ENCODE peak calls at places on chromosomes 11 and 22, in nine cellular contexts. I is hepatocyte; Z is lower lobe of right lung; M is small intestine; O is stomach; U is esophagus squamous epithelium; H is naive thymus-derived CD4-positive, alpha-beta T cell; R is H9; P is GM23248. Y is an unnamed sample.
A peak's percentile ranks its signal among the peaks of the same experiment; 100 is the strongest.

GRCh38 chr11:70421123-70421522 is 22.8 kb downstream of the CTTN start:
- DNase-seq in M (no peak), Z (no peak), P (no peak), O (no peak), H (no peak), U (no peak), I (no peak), R (no peak), Y (no peak)

GRCh38 chr22:44669725-44670027 is 32.3 kb upstream of the PRR5 start:
- DNase-seq in I (no peak), P (peak; percentile 71), R (peak; percentile 62), U (no peak), M (no peak), O (no peak), Z (no peak), H (no peak), Y (peak; percentile 38)

GRCh38 chr11:76684470-76684869 is 13.9 kb upstream of the LRRC32 start:
- DNase-seq in R (no peak), P (no peak), U (no peak), I (no peak), O (no peak), Z (no peak), H (no peak), M (no peak), Y (no peak)

GRCh38 chr22:50274311-50274710 is 4.1 kb upstream of the MAPK11 start:
- DNase-seq in Z (no peak), R (no peak), M (peak; percentile 53), H (peak; percentile 31), P (peak; percentile 71), I (peak; percentile 79), U (no peak), O (peak; percentile 66), Y (no peak)

GRCh38 chr11:132886335-132886734 is 646.0 kb downstream of the OPCML start:
- DNase-seq in R (no peak), Z (no peak), M (no peak), O (no peak), P (peak; percentile 80), I (no peak), H (no peak), U (no peak), Y (no peak)

GRCh38 chr11:43419460-43419859 is 60.7 kb downstream of the TTC17 start:
- DNase-seq in P (peak; percentile 59), O (peak; percentile 41), I (peak; percentile 68), R (no peak), M (peak; percentile 66), H (peak; percentile 9), Z (no peak), U (no peak), Y (no peak)

GRCh38 chr11:92941676-92942571 is 27.5 kb upstream of the MTNR1B start:
- DNase-seq in I (peak; percentile 50), Z (no peak), H (no peak), O (no peak), U (no peak), M (peak; percentile 29), P (peak; percentile 63), R (no peak), Y (no peak)

GRCh38 chr11:119422505-119423416 is at the start of gene THY1:
- DNase-seq in H (no peak), M (no peak), O (no peak), P (peak; percentile 77), U (no peak), I (peak; percentile 36), Z (no peak), R (peak; percentile 90), Y (peak; percentile 87)

GRCh38 chr11:111502611-111503010 is 9.6 kb downstream of the BTG4 start:
- DNase-seq in M (no peak), Z (no peak), R (no peak), O (no peak), P (no peak), I (no peak), H (no peak), U (no peak), Y (no peak)

GRCh38 chr22:27754247-27754887 is 47.2 kb downstream of the MN1 start:
- DNase-seq in M (no peak), Z (peak; percentile 46), P (peak; percentile 65), H (no peak), I (no peak), U (no peak), R (no peak), O (no peak), Y (no peak)

GRCh38 chr22:46708766-46709330 is 29.2 kb downstream of the CERK start:
- DNase-seq in R (no peak), O (no peak), U (no peak), P (no peak), I (no peak), M (no peak), Z (peak; percentile 35), H (no peak), Y (no peak)

GRCh38 chr22:46706060-46706459 is 32.0 kb downstream of the CERK start:
- DNase-seq in M (no peak), I (no peak), H (no peak), U (no peak), Z (no peak), P (no peak), R (no peak), O (no peak), Y (no peak)

GRCh38 chr22:46707305-46707704 is 30.7 kb downstream of the CERK start:
- DNase-seq in U (no peak), O (no peak), P (no peak), I (no peak), Z (no peak), M (no peak), H (no peak), R (no peak), Y (no peak)

GRCh38 chr22:46710842-46711241 is 27.2 kb downstream of the CERK start:
- DNase-seq in I (no peak), R (no peak), Z (no peak), H (no peak), P (no peak), O (no peak), U (no peak), M (no peak), Y (no peak)

DNA sequence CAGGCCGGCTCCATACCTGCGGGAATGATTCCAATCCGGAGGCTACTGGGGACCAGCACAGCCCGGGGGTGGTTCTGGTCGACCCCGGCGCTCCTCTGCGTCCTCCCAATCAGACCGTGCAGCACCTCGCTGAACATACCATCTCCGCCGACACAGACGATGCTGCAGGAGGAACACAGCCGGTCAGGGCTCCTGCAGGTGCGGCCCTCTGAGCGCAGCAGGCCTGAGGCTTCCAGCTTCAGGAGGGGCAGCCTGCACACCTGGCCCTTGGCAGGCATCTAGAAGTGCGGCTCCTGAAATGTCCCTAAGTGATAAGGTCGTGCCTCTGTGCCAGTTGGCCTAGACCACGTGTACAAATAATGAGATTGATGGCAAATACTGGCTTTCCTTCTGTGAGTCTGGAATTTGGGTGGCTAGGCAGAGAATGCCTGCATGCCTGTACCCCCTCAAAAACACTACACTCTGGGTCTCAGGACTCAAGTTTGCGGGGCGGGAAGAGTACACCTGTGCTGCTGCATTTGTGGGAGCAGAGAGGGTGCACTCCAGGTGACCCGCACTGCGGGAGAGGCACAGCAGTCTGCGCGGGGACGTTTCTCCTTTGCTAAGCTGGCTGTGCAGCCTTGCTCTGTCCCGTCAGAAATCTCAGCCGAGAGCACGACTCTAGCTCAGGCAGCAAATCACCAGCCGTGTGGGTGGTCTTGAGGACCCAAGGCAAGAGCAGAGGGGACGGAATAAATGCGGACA is 30.1 kb downstream of the CERK start:
- DNase-seq in P (no peak), R (no peak), I (no peak), H (no peak), M (no peak), U (no peak), Z (peak; percentile 24), O (peak; percentile 83), Y (no peak)
- H3K27ac ChIP-seq in P (no peak overlapping the region), R (no peak overlapping the region), I (no peak overlapping the region), H (no peak overlapping the region), M (no peak overlapping the region), U (no peak overlapping the region), Z (no peak overlapping the region), O (no peak overlapping the region), Y (no peak overlapping the region)

GRCh38 chr11:131855320-131855719 is 484.9 kb downstream of the NTM start:
- DNase-seq in R (no peak), U (no peak), O (no peak), H (no peak), P (peak; percentile 12), Z (no peak), I (no peak), M (no peak), Y (no peak)
- H3K27ac ChIP-seq in R (no peak overlapping the region), U (no peak overlapping the region), O (no peak overlapping the region), H (no peak overlapping the region), P (no peak overlapping the region), Z (no peak overlapping the region), I (no peak overlapping the region), M (no peak overlapping the region), Y (no peak overlapping the region)

GRCh38 chr22:36360871-36361383 is 26.8 kb downstream of the MYH9 start:
- DNase-seq in R (no peak), I (peak; percentile 66), O (no peak), H (no peak), Z (no peak), U (no peak), P (no peak), M (peak; percentile 63), Y (no peak)
- H3K27ac ChIP-seq in R (peak overlapping the region; percentile 81), I (peak overlapping the region; percentile 98), O (peak overlapping the region; percentile 95), H (peak overlapping the region; percentile 93), Z (peak overlapping the region; percentile 64), U (peak overlapping the region; percentile 98), P (peak overlapping the region; percentile 21), M (peak overlapping the region; percentile 79), Y (peak overlapping the region; percentile 78)

DNA sequence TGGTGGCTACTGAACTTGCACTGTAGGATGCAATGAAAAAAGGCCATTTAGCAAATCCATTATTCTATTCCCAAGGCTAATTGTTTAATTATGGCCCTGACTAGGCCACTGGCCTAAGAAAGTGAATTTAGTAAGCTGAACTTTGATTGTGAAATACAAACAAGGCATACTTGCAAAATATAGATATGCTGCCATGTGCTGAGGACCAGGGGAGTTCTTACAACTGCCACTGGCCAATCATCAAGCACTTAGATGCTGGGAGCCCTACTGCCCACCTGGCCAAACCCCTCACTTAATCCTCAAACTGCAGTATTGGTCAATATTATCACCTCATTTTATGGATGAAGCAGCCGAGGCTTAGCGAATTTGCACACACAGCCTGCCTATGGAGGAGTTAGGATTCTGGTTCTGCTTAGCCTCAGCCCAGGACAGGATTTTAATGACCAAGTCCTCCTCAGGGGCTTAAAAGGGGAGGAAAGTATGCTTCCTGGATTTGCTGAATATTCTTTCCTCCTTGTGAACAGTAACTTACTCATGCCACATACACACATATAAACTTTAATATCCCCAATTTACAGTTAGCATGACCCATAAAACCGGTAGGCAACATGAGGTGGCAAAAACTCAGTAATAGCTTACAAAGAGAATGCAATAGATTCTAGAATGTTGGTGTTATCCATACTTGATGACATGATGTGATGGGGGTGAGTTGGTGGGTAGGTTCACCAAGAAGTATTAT is 39.3 kb downstream of the CD44 start:
- DNase-seq in M (no peak), Z (no peak), P (no peak), H (no peak), I (no peak), O (no peak), U (no peak), R (no peak), Y (no peak)
- H3K27ac ChIP-seq in M (no peak overlapping the region), Z (no peak overlapping the region), P (peak overlapping the region; percentile 86), H (peak overlapping the region; percentile 65), I (no peak overlapping the region), O (peak overlapping the region; percentile 33), U (peak overlapping the region; percentile 78), R (no peak overlapping the region), Y (no peak overlapping the region)

DNA sequence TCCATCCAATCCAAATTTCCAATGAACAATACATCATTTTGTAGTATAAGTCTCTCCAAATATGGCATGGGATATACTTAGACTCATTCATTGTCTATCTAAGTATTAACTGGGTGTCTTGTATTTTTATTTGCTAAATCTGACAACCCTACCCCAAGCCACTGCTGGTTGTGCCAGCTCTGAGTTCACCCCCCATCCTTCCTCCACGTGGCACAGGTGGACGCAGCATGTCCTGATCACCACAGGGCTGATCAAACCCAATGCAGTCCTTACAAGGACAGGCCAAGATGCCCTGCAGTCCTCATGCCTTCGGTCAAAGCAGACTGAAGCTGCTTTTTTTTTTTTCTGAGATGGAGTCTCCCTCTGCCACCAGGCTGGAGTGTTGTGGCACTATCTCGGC is 62.8 kb downstream of the SYN3 start:
- DNase-seq in I (no peak), O (no peak), M (no peak), Z (no peak), R (no peak), U (no peak), H (no peak), P (no peak), Y (no peak)
- H3K27ac ChIP-seq in I (no peak overlapping the region), O (no peak overlapping the region), M (no peak overlapping the region), Z (no peak overlapping the region), R (no peak overlapping the region), U (peak overlapping the region; percentile 71), H (no peak overlapping the region), P (no peak overlapping the region), Y (peak overlapping the region; percentile 27)

Y was measured in dorsolateral prefrontal cortex.